ENCODE peak calls at places on chromosomes 3 and 15, in five cellular contexts. W, J, K, B and E are unnamed samples.

GRCh38 chr3:89419647-89420141 is 312.3 kb downstream of the EPHA3 start:
- DNase-seq in W (peak; percentile 12), J (peak; percentile 72), K (no peak), B (no peak), E (no peak)

GRCh38 chr15:70113304-70113700 is 15.6 kb upstream of the TLE3 start:
- DNase-seq in W (no peak), J (no peak), K (no peak), B (no peak), E (no peak)

GRCh38 chr15:68431792-68432401 is at the start of gene ITGA11:
- DNase-seq in W (peak; percentile 54), J (peak; percentile 55), K (no peak), B (no peak), E (peak; percentile 96)

GRCh38 chr15:73712107-73712506 is 27.9 kb downstream of the CD276 start:
- DNase-seq in W (no peak), J (no peak), K (no peak), B (no peak), E (no peak)

GRCh38 chr3:42066516-42067181 is 24.5 kb upstream of the TRAK1 start:
- DNase-seq in W (no peak), J (peak; percentile 85), K (peak; percentile 48), B (peak; percentile 41), E (peak; percentile 69)

GRCh38 chr3:190070623-190071347 is 49.9 kb downstream of the P3H2 start:
- DNase-seq in W (no peak), J (peak; percentile 94), K (peak; percentile 6), B (no peak), E (no peak)

GRCh38 chr3:12135029-12135634 is 23.6 kb downstream of the TIMP4 start:
- DNase-seq in W (peak; percentile 39), J (peak; percentile 22), K (peak; percentile 43), B (peak; percentile 53), E (peak; percentile 17)

GRCh38 chr3:51813539-51813938 is 34.5 kb upstream of the IQCF6 start:
- DNase-seq in W (no peak), J (no peak), K (no peak), B (no peak), E (no peak)

GRCh38 chr3:100665230-100665629 is 44.1 kb upstream of the TFG start:
- DNase-seq in W (peak; percentile 75), J (no peak), K (no peak), B (no peak), E (no peak)

GRCh38 chr3:95354494-95354893 is 1291.6 kb downstream of the NSUN3 start:
- DNase-seq in W (no peak), J (no peak), K (no peak), B (no peak), E (peak; percentile 1)

GRCh38 chr15:85380860-85381535 is 595 bp downstream of the AKAP13 start:
- DNase-seq in W (no peak), J (peak; percentile 3), K (no peak), B (peak; percentile 58), E (peak; percentile 74)

GRCh38 chr3:183212565-183212964 is 40.5 kb upstream of the B3GNT5 start:
- DNase-seq in W (no peak), J (no peak), K (no peak), B (peak; percentile 29), E (no peak)

GRCh38 chr3:159130108-159130507 is 328.3 kb downstream of the MFSD1 start:
- DNase-seq in W (no peak), J (no peak), K (peak; percentile 13), B (no peak), E (no peak)

GRCh38 chr15:59247364-59247763 is 40.7 kb downstream of the LDHAL6B start:
- DNase-seq in W (peak; percentile 35), J (peak; percentile 47), K (peak; percentile 74), B (peak; percentile 88), E (peak; percentile 65)

GRCh38 chr3:171088984-171089754 is 62.6 kb upstream of the SLC2A2 start:
- DNase-seq in W (peak; percentile 77), J (peak; percentile 99), K (peak; percentile 23), B (no peak), E (no peak)

GRCh38 chr3:183064475-183064874 is 34.8 kb downstream of the MCCC1 start:
- DNase-seq in W (no peak), J (no peak), K (no peak), B (no peak), E (no peak)

GRCh38 chr15:98968576-98968975 is 39.0 kb downstream of the PGPEP1L start:
- DNase-seq in W (no peak), J (no peak), K (no peak), B (no peak), E (peak; percentile 31)

GRCh38 chr15:42048821-42049200 is 28.0 kb upstream of the PLA2G4E start:
- DNase-seq in W (peak; percentile 14), J (no peak), K (no peak), B (no peak), E (no peak)

GRCh38 chr15:85174521-85174920 is 192.9 kb downstream of the PDE8A start:
- DNase-seq in W (no peak), J (no peak), K (no peak), B (no peak), E (no peak)

GRCh38 chr3:13575459-13576061 is 26.6 kb downstream of the FBLN2 start:
- DNase-seq in W (no peak), J (no peak), K (no peak), B (no peak), E (peak; percentile 86)

GRCh38 chr15:63605816-63606215 is 8.6 kb downstream of the FBXL22 start:
- DNase-seq in W (no peak), J (no peak), K (no peak), B (no peak), E (peak; percentile 59)

GRCh38 chr15:94205366-94205765 is 26.0 kb upstream of the MCTP2 start:
- DNase-seq in W (no peak), J (peak; percentile 12), K (no peak), B (no peak), E (no peak)

GRCh38 chr15:82572311-82572710 is 32.1 kb upstream of the RPS17 start:
- DNase-seq in W (no peak), J (no peak), K (no peak), B (no peak), E (peak; percentile 17)

GRCh38 chr3:157785071-157785826 is 282.0 kb upstream of the VEPH1 start:
- DNase-seq in W (peak; percentile 82), J (peak; percentile 95), K (peak; percentile 30), B (no peak), E (peak; percentile 25)

GRCh38 chr3:175606650-175607318 is 747.6 kb downstream of the NAALADL2 start:
- DNase-seq in W (peak; percentile 30), J (no peak), K (no peak), B (no peak), E (no peak)

GRCh38 chr3:186909078-186909853 is 21.1 kb upstream of the ST6GAL1 start:
- DNase-seq in W (no peak), J (no peak), K (peak; percentile 37), B (peak; percentile 29), E (no peak)

GRCh38 chr15:85707519-85708338 is 87.0 kb downstream of the KLHL25 start:
- DNase-seq in W (no peak), J (peak; percentile 39), K (peak; percentile 93), B (peak; percentile 63), E (no peak)

GRCh38 chr3:99498544-99499234 is 139.7 kb upstream of the COL8A1 start:
- DNase-seq in W (no peak), J (no peak), K (no peak), B (no peak), E (no peak)

GRCh38 chr3:13637311-13637891 is 88.5 kb downstream of the FBLN2 start:
- DNase-seq in W (no peak), J (no peak), K (no peak), B (no peak), E (no peak)

GRCh38 chr3:59273976-59274375 is 224.2 kb upstream of the CFAP20DC start:
- DNase-seq in W (no peak), J (peak; percentile 53), K (no peak), B (no peak), E (peak; percentile 55)

GRCh38 chr3:168467085-168467714 is 371.5 kb upstream of the GOLIM4 start:
- DNase-seq in W (peak; percentile 9), J (peak; percentile 22), K (no peak), B (no peak), E (no peak)

GRCh38 chr3:186283096-186283495 is 78.9 kb downstream of the DGKG start:
- DNase-seq in W (no peak), J (peak; percentile 38), K (no peak), B (no peak), E (no peak)

GRCh38 chr15:77513226-77513625 is 92.5 kb downstream of the HMG20A start:
- DNase-seq in W (no peak), J (peak; percentile 11), K (no peak), B (no peak), E (no peak)

GRCh38 chr3:190265795-190266194 is 56.5 kb downstream of the CLDN1 start:
- DNase-seq in W (peak; percentile 100), J (peak; percentile 84), K (no peak), B (no peak), E (peak; percentile 66)

GRCh38 chr3:41244620-41245336 is 45.5 kb downstream of the CTNNB1 start:
- DNase-seq in W (no peak), J (no peak), K (no peak), B (no peak), E (no peak)

GRCh38 chr3:70108072-70108471 is 108.5 kb downstream of the SAMMSON start:
- DNase-seq in W (no peak), J (no peak), K (peak; percentile 18), B (peak; percentile 10), E (no peak)

DNA sequence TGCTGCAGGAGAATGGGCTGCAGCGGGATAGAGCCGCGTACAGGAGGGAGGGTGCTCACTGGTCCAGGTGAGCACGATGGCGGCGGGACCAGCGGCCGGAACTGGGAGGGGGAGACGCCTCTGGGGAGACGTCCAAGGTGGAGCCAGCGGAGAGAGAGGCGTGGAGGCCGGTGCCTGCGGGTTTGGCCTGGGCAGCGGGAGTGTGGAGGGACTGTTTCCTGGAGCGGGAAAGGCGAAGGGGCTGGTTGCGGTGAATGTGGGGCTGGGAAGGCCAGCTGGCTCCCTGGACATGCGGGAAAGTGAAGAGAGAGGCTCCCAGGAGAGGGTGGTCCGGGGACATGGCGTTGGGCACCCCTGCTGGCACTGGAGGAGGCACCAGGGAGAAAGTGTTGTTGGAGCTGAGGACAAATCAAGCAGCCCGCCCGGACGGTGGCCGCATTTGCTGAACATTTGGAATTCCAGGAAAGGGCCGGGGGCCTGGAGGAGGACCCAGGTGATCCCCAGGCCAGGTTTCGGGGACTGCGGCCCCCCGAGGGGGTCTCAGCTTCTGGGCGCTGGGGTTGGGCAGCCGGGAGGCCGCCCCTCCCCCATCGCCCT is 34.3 kb downstream of the DNAJB8 start:
- DNase-seq in W (no peak), J (no peak), K (no peak), B (no peak), E (no peak)
- H3K4me3 ChIP-seq in W (no peak overlapping the region), J (no peak overlapping the region), K (peak overlapping the region; percentile 43), B (no peak overlapping the region), E (no peak overlapping the region)

GRCh38 chr3:50169858-50170257 is 14.7 kb downstream of the SEMA3F start:
- DNase-seq in W (no peak), J (no peak), K (no peak), B (no peak), E (no peak)
- H3K79me2 ChIP-seq in W (peaks cover 91% of the 10 kb centered on the region), J (no peaks in the 10 kb centered on the region), K (no peaks in the 10 kb centered on the region), B (no peaks in the 10 kb centered on the region), E (peaks cover 45% of the 10 kb centered on the region)

GRCh38 chr3:151539599-151539998 is 78.7 kb upstream of the IGSF10 start:
- DNase-seq in W (no peak), J (no peak), K (no peak), B (no peak), E (no peak)
- H3K4me3 ChIP-seq in W (no peak overlapping the region), J (no peak overlapping the region), K (no peak overlapping the region), B (no peak overlapping the region), E (no peak overlapping the region)

GRCh38 chr3:53460313-53460712 is 34.1 kb upstream of the CACNA1D start:
- DNase-seq in W (no peak), J (no peak), K (no peak), B (no peak), E (peak; percentile 43)

GRCh38 chr3:53464424-53464823 is 30.0 kb upstream of the CACNA1D start:
- DNase-seq in W (peak; percentile 20), J (no peak), K (peak; percentile 29), B (no peak), E (no peak)
- H3K79me2 ChIP-seq in W (no peaks in the 10 kb centered on the region), J (no peaks in the 10 kb centered on the region), K (no peaks in the 10 kb centered on the region), B (no peaks in the 10 kb centered on the region), E (no peaks in the 10 kb centered on the region)